ENCODE peak calls at places on chromosomes 2 and 18, in five cellular contexts. P, J, E, R and I are unnamed samples.

GRCh38 chr2:211033765-211034164 is 477.4 kb downstream of the CPS1 start:
- DNase-seq in P (peak; percentile 30), J (no peak), E (no peak), R (peak; percentile 35), I (no peak)

GRCh38 chr2:20027715-20028434 is 15.4 kb upstream of the MATN3 start:
- DNase-seq in P (no peak), J (no peak), E (no peak), R (no peak), I (no peak)

GRCh38 chr2:138777996-138778395 is 2.2 kb downstream of the NXPH2 start:
- DNase-seq in P (peak; percentile 91), J (no peak), E (no peak), R (peak; percentile 56), I (no peak)

GRCh38 chr18:45690975-45691815 is 32.8 kb upstream of the SLC14A1 start:
- DNase-seq in P (peak; percentile 67), J (no peak), E (peak; percentile 71), R (peak; percentile 83), I (peak; percentile 69)

GRCh38 chr2:20052229-20052871 is 922 bp upstream of the LAPTM4A start:
- DNase-seq in P (peak; percentile 85), J (no peak), E (no peak), R (no peak), I (no peak)

GRCh38 chr18:22816266-22817176 is 116.6 kb upstream of the RBBP8 start:
- DNase-seq in P (no peak), J (no peak), E (no peak), R (no peak), I (no peak)

GRCh38 chr2:67952066-67952465 is 110.7 kb downstream of the C1D start:
- DNase-seq in P (no peak), J (no peak), E (no peak), R (no peak), I (no peak)

GRCh38 chr2:156294945-156295580 is 37.5 kb downstream of the NR4A2 start:
- DNase-seq in P (no peak), J (no peak), E (no peak), R (no peak), I (no peak)

GRCh38 chr2:235911125-235911524 is 257.1 kb downstream of the GBX2 start:
- DNase-seq in P (no peak), J (no peak), E (no peak), R (no peak), I (no peak)

GRCh38 chr18:45834303-45834702 is 8.8 kb downstream of the SIGLEC15 start:
- DNase-seq in P (no peak), J (no peak), E (no peak), R (no peak), I (no peak)

GRCh38 chr2:236166781-236167296 is 1.3 kb downstream of the GBX2 start:
- DNase-seq in P (peak; percentile 33), J (no peak), E (no peak), R (no peak), I (no peak)

GRCh38 chr2:216756435-216756834 is 61.1 kb upstream of the IGFBP5 start:
- DNase-seq in P (no peak), J (no peak), E (no peak), R (no peak), I (no peak)

GRCh38 chr2:234606906-234607305 is 110.0 kb upstream of the ARL4C start:
- DNase-seq in P (no peak), J (no peak), E (no peak), R (no peak), I (no peak)

GRCh38 chr18:45957100-45957499 is 10.0 kb downstream of the EPG5 start:
- DNase-seq in P (peak; percentile 22), J (no peak), E (no peak), R (peak; percentile 16), I (no peak)